ENCODE peak calls at places on chromosomes 2 and 18, in eight cellular contexts. K, T, W, B, D, Z, Q and R are unnamed samples.

GRCh38 chr2:172426635-172427255 is 641 bp upstream of the ITGA6 start:
- DNase-seq in K (no peak), T (no peak), W (no peak), B (no peak), D (no peak), Z (no peak), Q (no peak), R (no peak)

GRCh38 chr2:85547859-85548607 is 9.1 kb downstream of the MAT2A start:
- DNase-seq in K (no peak), T (no peak), W (no peak), B (peak), D (no peak), Z (no peak), Q (no peak), R (no peak)

GRCh38 chr2:181916726-181917377 is 25.3 kb downstream of the ITPRID2 start:
- DNase-seq in K (peak), T (no peak), W (no peak), B (peak), D (no peak), Z (no peak), Q (no peak), R (no peak)

GRCh38 chr18:24414349-24415003 is 12.0 kb upstream of the IMPACT start:
- DNase-seq in K (no peak), T (no peak), W (no peak), B (no peak), D (no peak), Z (peak), Q (no peak), R (no peak)

GRCh38 chr2:72159611-72160010 is 11.9 kb upstream of the CYP26B1 start:
- DNase-seq in K (no peak), T (no peak), W (no peak), B (no peak), D (no peak), Z (no peak), Q (no peak), R (no peak)

GRCh38 chr2:72439892-72440291 is 292.2 kb upstream of the CYP26B1 start:
- DNase-seq in K (no peak), T (no peak), W (no peak), B (no peak), D (no peak), Z (no peak), Q (no peak), R (no peak)

GRCh38 chr18:26405190-26405781 is 143.1 kb downstream of the KCTD1 start:
- DNase-seq in K (peak), T (no peak), W (peak), B (peak), D (no peak), Z (peak), Q (no peak), R (no peak)

GRCh38 chr2:42348113-42348805 is 12.8 kb downstream of the COX7A2L start:
- DNase-seq in K (no peak), T (no peak), W (no peak), B (no peak), D (no peak), Z (no peak), Q (no peak), R (no peak)

GRCh38 chr2:241901500-241902351 is 32.2 kb downstream of the RTP5 start:
- DNase-seq in K (no peak), T (no peak), W (no peak), B (no peak), D (no peak), Z (no peak), Q (peak), R (no peak)
- H3K4me3 ChIP-seq in K (no peak), T (no peak), W (peak), B (no peak), D (no peak), Z (no peak), Q (peak), R (peak)

DNA sequence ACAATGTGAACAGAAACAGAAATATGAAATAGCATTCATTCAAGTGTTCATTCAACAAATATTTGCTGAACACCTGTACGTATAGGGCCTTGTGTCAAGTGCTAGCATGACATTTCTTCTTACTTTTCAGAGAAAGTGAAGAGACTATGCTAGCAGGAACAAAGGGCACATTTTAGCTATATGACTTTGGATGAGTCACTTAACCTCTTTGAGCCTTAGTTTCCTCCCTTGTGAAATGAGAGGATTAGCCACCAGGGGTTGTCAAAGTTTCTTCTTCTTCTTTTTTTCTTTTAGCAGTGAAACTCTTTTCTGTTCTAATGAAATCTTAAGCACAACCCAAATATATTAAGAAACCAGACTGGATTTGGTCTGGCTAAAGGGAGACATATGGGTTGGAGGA is 53.1 kb downstream of the FIGN start:
- DNase-seq in K (peak), T (no peak), W (no peak), B (peak), D (no peak), Z (peak), Q (no peak), R (no peak)
- H3K4me3 ChIP-seq in K (no peak), T (no peak), W (no peak), B (no peak), D (no peak), Z (no peak), Q (no peak), R (no peak)

DNA sequence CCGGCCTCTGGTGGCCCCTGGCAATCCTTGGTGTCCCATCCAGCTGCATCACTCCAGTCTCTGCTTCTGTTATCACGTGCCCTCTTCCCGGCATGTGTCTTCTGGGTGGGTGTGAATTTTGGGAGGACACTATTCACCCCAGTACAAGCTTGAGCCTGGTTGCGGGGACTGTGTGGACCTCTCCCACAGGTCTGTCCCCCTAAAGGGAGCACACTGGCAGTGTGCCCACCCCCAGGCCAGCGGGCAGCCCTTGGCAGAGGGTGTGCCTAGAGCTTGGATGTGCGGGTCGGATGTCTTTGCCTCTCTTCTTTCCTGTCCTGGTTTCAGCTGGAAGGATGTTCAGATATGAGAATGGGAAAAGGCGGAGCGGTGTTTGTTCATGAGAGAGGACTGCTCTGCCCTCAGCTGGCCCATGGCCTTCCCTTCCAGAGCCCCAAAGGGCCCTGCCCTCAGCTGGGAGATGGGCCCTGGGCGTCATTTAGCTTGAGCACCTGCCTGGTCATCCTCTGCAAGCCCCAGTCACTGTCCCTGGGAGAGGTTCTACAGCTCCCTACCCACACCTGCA is 73.2 kb downstream of the AGAP1 start:
- DNase-seq in K (no peak), T (no peak), W (no peak), B (no peak), D (no peak), Z (no peak), Q (no peak), R (no peak)
- H3K4me3 ChIP-seq in K (no peak), T (no peak), W (no peak), B (no peak), D (no peak), Z (no peak), Q (no peak), R (no peak)

GRCh38 chr2:174328309-174329156 is 6.2 kb upstream of the SP9 start:
- DNase-seq in K (no peak), T (no peak), W (no peak), B (no peak), D (no peak), Z (no peak), Q (no peak), R (no peak)
- H3K4me3 ChIP-seq in K (no peak), T (no peak), W (no peak), B (no peak), D (no peak), Z (no peak), Q (no peak), R (no peak)